ENCODE peak calls at places on chromosomes 11 and 22, in ten cellular contexts. H is PC-3, F is OCI-LY7, Q is HCT116, W is MM.1S, M is GM23248, T is SK-N-SH, A is hepatocyte, K is PC-9, R is Karpas-422. P is an unnamed sample. For H3K9me2, the result is how much of the 10 kb centered on the place peaks cover.

GRCh38 chr11:107928767-107929507 is 689 bp downstream of the RAB39A start:
- DNase-seq in R (peak), H (no peak), W (no peak), A (peak), K (no peak), Q (no peak), F (peak), M (no peak), T (peak), P (peak)

GRCh38 chr22:19231986-19232385 is 53.5 kb upstream of the SLC25A1 start:
- DNase-seq in T (no peak), W (no peak), A (no peak), K (no peak), F (no peak), R (no peak), M (no peak), Q (no peak), H (no peak), P (no peak)

GRCh38 chr11:19426022-19426718 is 185.4 kb upstream of the E2F8 start:
- DNase-seq in K (no peak), Q (no peak), F (no peak), T (no peak), M (no peak), W (no peak), R (peak), A (no peak), H (no peak), P (no peak)

GRCh38 chr11:6205366-6205765 is at the start of gene C11orf42:
- DNase-seq in M (no peak), H (no peak), F (no peak), T (no peak), K (no peak), R (no peak), A (no peak), Q (no peak), W (no peak), P (no peak)

GRCh38 chr11:36672815-36673450 is 74.9 kb upstream of the RAG2 start:
- DNase-seq in R (peak), A (peak), K (no peak), M (peak), W (peak), F (peak), T (peak), H (peak), Q (peak), P (peak)

GRCh38 chr11:41201156-41201555 is 258.3 kb downstream of the LRRC4C start:
- DNase-seq in K (peak), H (peak), Q (no peak), R (peak), W (peak), A (peak), M (peak), T (peak), F (peak), P (peak)

GRCh38 chr22:20203142-20204099 is 52.6 kb upstream of the CCDC188 start:
- DNase-seq in M (peak), A (peak), H (peak), W (no peak), R (no peak), K (peak), F (no peak), T (peak), Q (no peak), P (peak)

GRCh38 chr22:49620666-49621065 is 207.0 kb downstream of the BRD1 start:
- DNase-seq in Q (no peak), A (no peak), W (no peak), R (no peak), T (no peak), M (no peak), K (no peak), H (no peak), F (no peak), P (no peak)

GRCh38 chr22:20741634-20742581 is 32.0 kb upstream of the SERPIND1 start:
- DNase-seq in A (peak), F (peak), T (peak), Q (peak), K (peak), R (peak), W (peak), M (peak), H (peak), P (peak)

GRCh38 chr11:11966826-11967668 is 41.4 kb downstream of the DKK3 start:
- DNase-seq in Q (peak), R (peak), W (peak), F (peak), K (peak), M (peak), A (peak), H (peak), T (peak), P (peak)

GRCh38 chr11:61587951-61588695 is 7.2 kb upstream of the SYT7 start:
- DNase-seq in W (no peak), Q (peak), K (peak), M (peak), F (peak), R (peak), T (peak), A (peak), H (peak), P (peak)

GRCh38 chr11:12185106-12185690 is 74.8 kb downstream of the MICAL2 start:
- DNase-seq in A (no peak), W (no peak), R (no peak), F (no peak), M (no peak), T (no peak), Q (no peak), H (no peak), K (no peak), P (no peak)

GRCh38 chr11:65774525-65775306 is 6.1 kb downstream of the AP5B1 start:
- DNase-seq in W (no peak), M (no peak), T (no peak), R (no peak), K (no peak), A (no peak), H (no peak), F (no peak), Q (no peak), P (no peak)

GRCh38 chr22:40567106-40567505 is 69.4 kb downstream of the MRTFA start:
- DNase-seq in R (no peak), M (peak), Q (no peak), T (no peak), K (no peak), H (peak), F (no peak), A (no peak), W (no peak), P (no peak)

GRCh38 chr11:45732343-45732742 is 66.9 kb upstream of the CHST1 start:
- DNase-seq in M (no peak), F (no peak), W (no peak), R (no peak), H (no peak), Q (no peak), K (no peak), T (no peak), A (no peak), P (no peak)

GRCh38 chr11:64472593-64473455 is 113.9 kb downstream of the RPS6KA4 start:
- DNase-seq in A (no peak), Q (no peak), F (no peak), H (no peak), K (no peak), M (no peak), W (no peak), R (no peak), T (no peak), P (no peak)

GRCh38 chr11:59669611-59670009 is 773 bp upstream of the PATL1 start:
- DNase-seq in R (no peak), Q (no peak), K (no peak), A (no peak), F (no peak), M (peak), T (no peak), W (no peak), H (peak), P (peak)

GRCh38 chr22:17368727-17369552 is at the start of gene CECR2:
- DNase-seq in F (peak), A (peak), H (no peak), W (peak), M (no peak), T (peak), K (no peak), R (peak), Q (peak), P (peak)

GRCh38 chr11:47980093-47980906 is at the start of gene PTPRJ:
- DNase-seq in W (peak), Q (no peak), R (peak), F (peak), A (peak), M (peak), K (peak), T (peak), H (peak), P (peak)

GRCh38 chr11:113090716-113091577 is 129.7 kb downstream of the NCAM1 start:
- DNase-seq in Q (no peak), W (no peak), F (no peak), T (peak), H (peak), R (no peak), K (no peak), M (no peak), A (no peak), P (no peak)

GRCh38 chr11:66889974-66890373 is 33.1 kb downstream of the LRFN4 start:
- DNase-seq in W (no peak), H (no peak), K (no peak), T (no peak), R (no peak), M (no peak), Q (no peak), A (no peak), F (no peak), P (no peak)

GRCh38 chr11:17135934-17136683 is 58.6 kb upstream of the RPS13 start:
- DNase-seq in R (no peak), F (no peak), H (no peak), K (no peak), Q (no peak), A (no peak), T (no peak), W (no peak), M (no peak), P (no peak)

GRCh38 chr11:15819679-15820286 is 536.6 kb downstream of the SOX6 start:
- DNase-seq in F (peak), K (no peak), R (peak), W (peak), T (no peak), Q (peak), H (peak), M (peak), A (peak), P (peak)

GRCh38 chr22:49779226-49779625 is 48.4 kb downstream of the BRD1 start:
- DNase-seq in H (no peak), F (no peak), K (no peak), R (no peak), M (no peak), W (no peak), Q (no peak), A (no peak), T (no peak), P (no peak)

GRCh38 chr11:16815047-16815767 is 76.8 kb downstream of the C11orf58 start:
- DNase-seq in Q (no peak), M (peak), K (no peak), T (no peak), F (no peak), R (no peak), A (no peak), W (no peak), H (no peak), P (no peak)

GRCh38 chr11:10294289-10294953 is 402 bp upstream of the SBF2 start:
- DNase-seq in H (peak), R (peak), T (peak), W (no peak), A (peak), Q (no peak), M (peak), K (peak), F (no peak), P (peak)

GRCh38 chr11:1624621-1625020 is 2.7 kb upstream of the KRTAP5-4 start:
- DNase-seq in H (no peak), M (no peak), R (no peak), K (no peak), A (no peak), T (no peak), F (no peak), W (no peak), Q (no peak), P (no peak)

GRCh38 chr11:65868076-65868667 is 4.4 kb downstream of the EFEMP2 start:
- DNase-seq in T (peak), F (no peak), H (no peak), W (no peak), R (peak), A (no peak), K (no peak), M (no peak), Q (no peak), P (peak)

GRCh38 chr22:30424471-30425326 is 869 bp upstream of the MTFP1 start:
- DNase-seq in W (peak), H (no peak), F (peak), M (peak), T (no peak), R (peak), A (peak), K (peak), Q (no peak), P (peak)

GRCh38 chr11:28966951-28967350 is 858.8 kb downstream of the METTL15 start:
- DNase-seq in M (peak), F (no peak), A (no peak), Q (no peak), T (no peak), W (no peak), K (no peak), H (peak), R (no peak), P (no peak)

GRCh38 chr22:24952837-24953293 is 349 bp downstream of the KIAA1671 start:
- DNase-seq in K (peak), Q (peak), A (peak), R (no peak), M (peak), W (no peak), F (no peak), T (peak), H (peak), P (peak)

GRCh38 chr11:79344765-79345164 is 96.1 kb downstream of the TENM4 start:
- DNase-seq in K (no peak), T (no peak), A (no peak), W (no peak), R (no peak), F (no peak), M (no peak), Q (no peak), H (no peak), P (no peak)

GRCh38 chr11:118778898-118779297 is 12.1 kb downstream of the DDX6 start:
- DNase-seq in A (no peak), T (no peak), R (no peak), H (no peak), K (no peak), W (no peak), F (no peak), Q (no peak), M (no peak), P (no peak)

GRCh38 chr11:118768715-118769114 is 22.2 kb downstream of the DDX6 start:
- DNase-seq in H (no peak), T (no peak), Q (no peak), A (no peak), M (no peak), K (no peak), F (no peak), R (no peak), W (no peak), P (no peak)

GRCh38 chr11:118771481-118772278 is 19.3 kb downstream of the DDX6 start:
- DNase-seq in A (no peak), W (no peak), T (no peak), K (no peak), F (no peak), M (no peak), Q (no peak), H (no peak), R (no peak), P (no peak)

GRCh38 chr11:118774032-118774431 is 16.9 kb downstream of the DDX6 start:
- DNase-seq in F (no peak), T (no peak), A (no peak), K (no peak), H (no peak), Q (no peak), M (no peak), R (no peak), W (no peak), P (no peak)
- H3K9me2 ChIP-seq in F (under half), T (under half), A (under half), K (under half), H (under half), Q (under half), M (under half), R (under half), W (under half), P (under half)

DNA sequence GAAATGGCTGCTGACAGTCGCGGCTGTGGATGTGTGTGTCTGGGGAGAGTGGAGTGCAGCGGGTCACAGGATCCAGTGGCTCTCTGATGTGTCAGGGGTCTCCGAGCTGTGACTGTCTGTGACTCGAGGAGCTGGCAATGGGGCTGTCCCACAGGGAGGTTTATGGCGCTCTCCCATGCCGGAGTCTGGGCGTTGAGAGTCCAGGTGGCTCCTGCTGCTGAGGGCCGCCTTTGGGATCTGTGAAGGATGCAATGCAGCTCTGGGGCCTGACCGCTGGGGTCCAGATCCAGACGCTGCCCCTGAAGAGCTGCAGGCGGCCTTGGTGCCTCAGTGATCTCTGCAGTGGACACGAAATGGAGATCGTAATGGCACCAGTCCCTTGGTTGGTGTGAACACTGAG is 155.3 kb downstream of the TBC1D22A start:
- DNase-seq in W (no peak), K (no peak), T (no peak), M (no peak), R (no peak), A (no peak), F (no peak), Q (no peak), H (no peak), P (no peak)
- H3K9me2 ChIP-seq in W (under half), K (under half), T (under half), M (under half), R (under half), A (under half), F (under half), Q (under half), H (under half), P (under half)

GRCh38 chr22:44089717-44090570 is 65.8 kb downstream of the PARVB start:
- DNase-seq in K (no peak), T (no peak), A (no peak), W (no peak), M (no peak), H (no peak), Q (no peak), F (no peak), R (no peak), P (no peak)
- H3K9me2 ChIP-seq in K (under half), T (under half), A (under half), W (under half), M (under half), H (under half), Q (under half), F (under half), R (under half), P (under half)

GRCh38 chr11:75374646-75375045 is 23.2 kb upstream of the ARRB1 start:
- DNase-seq in Q (no peak), T (no peak), H (no peak), M (no peak), A (no peak), F (no peak), W (no peak), K (no peak), R (no peak), P (no peak)
- H3K9me2 ChIP-seq in Q (under half), T (under half), H (under half), M (under half), A (under half), F (under half), W (under half), K (under half), R (under half), P (under half)

GRCh38 chr22:38724176-38724575 is 18.4 kb downstream of the GTPBP1 start:
- DNase-seq in H (no peak), M (no peak), Q (no peak), R (no peak), F (no peak), A (no peak), K (no peak), T (no peak), W (no peak), P (no peak)
- H3K9me2 ChIP-seq in H (under half), M (under half), Q (under half), R (under half), F (under half), A (under half), K (under half), T (under half), W (under half), P (under half)

GRCh38 chr11:133425992-133426391 is 106.3 kb downstream of the OPCML start:
- DNase-seq in T (no peak), H (no peak), M (no peak), K (no peak), F (no peak), W (no peak), R (no peak), A (no peak), Q (no peak), P (no peak)
- H3K9me2 ChIP-seq in T (under half), H (under half), M (under half), K (under half), F (under half), W (under half), R (under half), A (under half), Q (under half), P (under half)

P was measured in GM23338.